ENCODE peak calls at places on chromosomes 1 and 21, in four cellular contexts. E, M, B and W are unnamed samples.

GRCh38 chr1:92367496-92367895 is 68.6 kb downstream of the RPAP2 start:
- DNase-seq in M (no peak), B (no peak), E (no peak), W (no peak)

GRCh38 chr1:10730985-10731384 is 65.5 kb downstream of the CASZ1 start:
- DNase-seq in E (peak), M (no peak), B (no peak), W (no peak)

GRCh38 chr1:156781585-156782186 is 14.4 kb downstream of the PRCC start:
- DNase-seq in B (no peak), E (no peak), M (no peak), W (no peak)

GRCh38 chr1:228014235-228014930 is 7.6 kb downstream of the WNT3A start:
- DNase-seq in E (no peak), B (no peak), M (no peak), W (peak)

GRCh38 chr1:28259935-28260802 is 851 bp downstream of the SESN2 start:
- DNase-seq in E (peak), B (no peak), M (peak), W (peak)

GRCh38 chr1:167949770-167950169 is 12.9 kb upstream of the MPC2 start:
- DNase-seq in B (no peak), M (no peak), E (no peak), W (no peak)

GRCh38 chr1:64967381-64967780 is 1.0 kb upstream of the JAK1 start:
- DNase-seq in E (no peak), M (no peak), B (no peak), W (no peak)

GRCh38 chr1:213934642-213935041 is 53.1 kb upstream of the PROX1 start:
- DNase-seq in E (no peak), B (no peak), M (no peak), W (no peak)

GRCh38 chr1:109783436-109783835 is 19.7 kb upstream of the EPS8L3 start:
- DNase-seq in E (no peak), M (no peak), B (no peak), W (no peak)

GRCh38 chr1:186188004-186188539 is 187.0 kb downstream of the TPR start:
- DNase-seq in E (peak), M (no peak), B (no peak), W (no peak)

GRCh38 chr21:45641480-45642035 is 2.0 kb upstream of the PCBP3 start:
- DNase-seq in B (no peak), M (no peak), E (no peak), W (no peak)

GRCh38 chr1:67060811-67061218 is 6.9 kb upstream of the SLC35D1 start:
- DNase-seq in E (peak), M (no peak), B (no peak), W (no peak)

GRCh38 chr1:212228076-212228475 is 57.1 kb upstream of the PPP2R5A start:
- DNase-seq in M (no peak), E (no peak), B (no peak), W (no peak)

GRCh38 chr1:7491089-7491817 is 279.8 kb upstream of the VAMP3 start:
- DNase-seq in M (no peak), B (no peak), E (no peak), W (no peak)